ENCODE peak calls at places on chromosomes 12 and 14, in six cellular contexts. U, F, L, Z, P and Y are unnamed samples.

GRCh38 chr12:53232641-53233538 is 881 bp upstream of the RARG start:
- DNase-seq in U (peak; percentile 70), F (no peak), L (peak; percentile 76), Z (peak; percentile 47), P (no peak), Y (no peak)

GRCh38 chr14:67485501-67486095 is 2.9 kb downstream of the TMEM229B start:
- DNase-seq in U (peak; percentile 70), F (no peak), L (no peak), Z (peak; percentile 47), P (no peak), Y (no peak)

GRCh38 chr12:128823216-128823915 is 392 bp downstream of the SLC15A4 start:
- DNase-seq in U (peak; percentile 54), F (no peak), L (peak; percentile 80), Z (no peak), P (peak; percentile 70), Y (no peak)

GRCh38 chr12:10982244-10982643 is 4.5 kb downstream of the TAS2R50 start:
- DNase-seq in U (no peak), F (no peak), L (no peak), Z (no peak), P (no peak), Y (no peak)

GRCh38 chr14:77962731-77963520 is 163.0 kb downstream of the ADCK1 start:
- DNase-seq in U (no peak), F (no peak), L (no peak), Z (no peak), P (no peak), Y (no peak)

GRCh38 chr12:12327802-12328201 is 22.2 kb downstream of the MANSC1 start:
- DNase-seq in U (peak; percentile 87), F (peak; percentile 73), L (no peak), Z (peak; percentile 73), P (no peak), Y (no peak)

GRCh38 chr12:62969695-62970094 is 34.7 kb upstream of the PPM1H start:
- DNase-seq in U (no peak), F (no peak), L (no peak), Z (no peak), P (no peak), Y (no peak)

GRCh38 chr14:95300002-95300696 is 19.6 kb downstream of the CLMN start:
- DNase-seq in U (no peak), F (no peak), L (no peak), Z (no peak), P (no peak), Y (no peak)

GRCh38 chr14:76937181-76938091 is 91.1 kb downstream of the IRF2BPL start:
- DNase-seq in U (peak; percentile 92), F (peak; percentile 91), L (no peak), Z (peak; percentile 84), P (no peak), Y (no peak)

GRCh38 chr14:69921052-69921451 is 41.8 kb downstream of the SMOC1 start:
- DNase-seq in U (no peak), F (peak; percentile 92), L (no peak), Z (peak; percentile 4), P (no peak), Y (no peak)

GRCh38 chr14:57578427-57579220 is 85.0 kb upstream of the CCDC198 start:
- DNase-seq in U (peak; percentile 41), F (no peak), L (no peak), Z (no peak), P (no peak), Y (no peak)

GRCh38 chr12:56160160-56160763 is 2.1 kb downstream of the MYL6 start:
- DNase-seq in U (peak; percentile 21), F (peak; percentile 35), L (no peak), Z (peak; percentile 43), P (no peak), Y (no peak)

GRCh38 chr12:48993787-48994186 is 5.4 kb downstream of the DDN start:
- DNase-seq in U (peak; percentile 88), F (no peak), L (no peak), Z (no peak), P (no peak), Y (no peak)

GRCh38 chr14:36944307-36945010 is 227.9 kb downstream of the SLC25A21 start:
- DNase-seq in U (no peak), F (peak; percentile 79), L (no peak), Z (peak; percentile 48), P (no peak), Y (no peak)

GRCh38 chr12:65643595-65644386 is 180.5 kb upstream of the HMGA2 start:
- DNase-seq in U (no peak), F (peak; percentile 50), L (no peak), Z (peak; percentile 23), P (no peak), Y (no peak)

GRCh38 chr12:90043264-90043663 is 334.6 kb upstream of the ATP2B1 start:
- DNase-seq in U (no peak), F (peak; percentile 72), L (no peak), Z (peak; percentile 68), P (no peak), Y (no peak)

GRCh38 chr12:116708826-116709756 is 28.8 kb downstream of the SPRING1 start:
- DNase-seq in U (peak; percentile 39), F (peak; percentile 58), L (peak; percentile 51), Z (peak; percentile 51), P (no peak), Y (peak; percentile 42)

GRCh38 chr12:5047094-5047493 is 3.4 kb downstream of the KCNA5 start:
- DNase-seq in U (no peak), F (no peak), L (no peak), Z (no peak), P (no peak), Y (no peak)

GRCh38 chr12:106415134-106415533 is 57.6 kb downstream of the POLR3B start:
- DNase-seq in U (no peak), F (peak; percentile 91), L (no peak), Z (peak; percentile 71), P (no peak), Y (no peak)

GRCh38 chr14:31837056-31837455 is 240.0 kb upstream of the ARHGAP5 start:
- DNase-seq in U (no peak), F (no peak), L (no peak), Z (no peak), P (no peak), Y (no peak)

GRCh38 chr12:53560912-53561589 is 53.8 kb upstream of the NPFF start:
- DNase-seq in U (no peak), F (no peak), L (no peak), Z (peak; percentile 29), P (no peak), Y (no peak)

GRCh38 chr14:94373708-94374107 is 14.7 kb downstream of the SERPINA1 start:
- DNase-seq in U (no peak), F (peak; percentile 97), L (no peak), Z (peak; percentile 38), P (no peak), Y (no peak)

GRCh38 chr14:90788031-90788430 is 28.2 kb downstream of the TTC7B start:
- DNase-seq in U (no peak), F (no peak), L (no peak), Z (no peak), P (no peak), Y (no peak)

GRCh38 chr14:76924363-76925151 is 98.3 kb downstream of the LRRC74A start:
- DNase-seq in U (peak; percentile 97), F (no peak), L (peak; percentile 95), Z (peak; percentile 60), P (peak; percentile 87), Y (peak; percentile 64)

GRCh38 chr12:49792976-49793580 is 35.1 kb downstream of the NCKAP5L start:
- DNase-seq in U (no peak), F (no peak), L (no peak), Z (no peak), P (no peak), Y (no peak)

GRCh38 chr12:2613674-2614073 is 181.1 kb upstream of the FKBP4 start:
- DNase-seq in U (no peak), F (peak; percentile 99), L (no peak), Z (peak; percentile 97), P (no peak), Y (no peak)

GRCh38 chr12:26287666-26288408 is 92.5 kb downstream of the SSPN start:
- DNase-seq in U (no peak), F (no peak), L (no peak), Z (no peak), P (no peak), Y (no peak)

GRCh38 chr12:78229491-78230209 is 399.0 kb downstream of the NAV3 start:
- DNase-seq in U (peak; percentile 77), F (peak; percentile 52), L (peak; percentile 71), Z (peak; percentile 55), P (peak; percentile 69), Y (peak; percentile 30)

GRCh38 chr12:66633676-66634075 is 45.2 kb downstream of the GRIP1 start:
- DNase-seq in U (no peak), F (no peak), L (no peak), Z (no peak), P (no peak), Y (no peak)

GRCh38 chr12:109085590-109085989 is 7.7 kb downstream of the ALKBH2 start:
- DNase-seq in U (no peak), F (no peak), L (no peak), Z (no peak), P (no peak), Y (no peak)
- H2BK15ac ChIP-seq in U (no peak overlapping the region), F (no peak overlapping the region), L (no peak overlapping the region), Z (no peak overlapping the region), P (no peak overlapping the region), Y (no peak overlapping the region)

DNA sequence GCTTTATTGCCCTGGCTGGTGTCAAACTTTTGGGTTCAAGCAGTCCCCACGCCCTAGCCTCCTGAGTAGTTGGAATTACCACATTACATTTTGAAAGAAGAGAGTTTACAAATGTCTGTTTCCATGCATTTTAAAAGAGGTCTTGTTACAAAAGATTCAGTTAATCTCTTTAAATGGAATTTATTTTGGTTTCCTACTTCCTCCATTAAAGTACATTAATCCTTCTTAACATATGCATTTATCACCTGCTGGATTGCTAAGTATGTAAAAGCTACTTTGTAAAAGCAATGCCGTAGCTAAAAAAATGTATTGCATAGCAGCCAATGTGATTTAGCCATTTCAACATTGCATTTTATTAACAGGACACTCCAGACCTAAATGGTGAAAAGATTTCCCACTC is 80.4 kb downstream of the PDE3A start:
- DNase-seq in U (no peak), F (no peak), L (no peak), Z (no peak), P (no peak), Y (no peak)
- H3K9ac ChIP-seq in U (no peak overlapping the region), F (no peak overlapping the region), L (no peak overlapping the region), Z (no peak overlapping the region), P (no peak overlapping the region), Y (no peak overlapping the region)

DNA sequence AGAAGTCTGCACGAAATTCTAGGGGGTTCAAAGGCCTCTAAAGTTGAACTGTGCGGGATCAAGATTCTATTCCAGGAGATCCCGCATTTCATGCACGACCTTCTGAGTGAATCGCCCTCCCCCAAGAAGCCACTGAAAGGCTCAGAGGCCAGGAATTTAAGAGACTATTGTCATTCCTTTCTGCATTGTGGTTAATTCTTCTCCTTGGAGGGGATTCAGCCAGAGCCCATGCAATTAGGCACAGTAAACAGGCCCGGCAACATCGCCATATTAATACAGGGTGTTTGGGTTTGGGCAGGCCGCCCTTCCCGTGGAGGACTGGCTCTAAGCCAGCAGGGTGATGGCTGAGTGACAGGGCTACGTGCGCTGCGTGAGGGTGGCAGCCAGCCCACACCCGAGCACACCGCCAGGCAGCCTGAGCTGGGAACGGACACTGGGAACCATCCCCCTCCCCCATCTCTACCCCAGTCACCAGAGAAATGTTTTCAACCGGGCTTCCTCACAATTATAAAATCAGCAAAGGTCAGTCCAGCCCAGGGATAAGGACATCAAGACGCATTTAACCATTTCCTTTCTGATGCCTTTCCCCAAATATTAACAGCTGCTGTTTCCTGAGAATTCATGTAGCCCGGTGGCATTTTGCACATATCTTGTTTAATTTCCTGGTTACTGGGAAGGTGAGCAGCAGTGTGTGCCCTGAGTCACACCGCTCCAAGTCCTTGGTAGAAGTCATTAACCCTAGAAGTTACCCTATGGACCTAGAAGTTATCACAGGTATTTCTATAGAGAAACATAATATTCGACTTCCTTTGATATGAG is 12.5 kb downstream of the EGLN3 start:
- DNase-seq in U (peak; percentile 80), F (no peak), L (peak; percentile 68), Z (peak; percentile 2), P (peak; percentile 58), Y (no peak)
- H2BK120ac ChIP-seq in U (no peak overlapping the region), F (no peak overlapping the region), L (no peak overlapping the region), Z (no peak overlapping the region), P (no peak overlapping the region), Y (no peak overlapping the region)

GRCh38 chr12:54961190-54961589 is 23.4 kb downstream of the TESPA1 start:
- DNase-seq in U (no peak), F (no peak), L (no peak), Z (no peak), P (no peak), Y (no peak)
- H2BK15ac ChIP-seq in U (no peak overlapping the region), F (no peak overlapping the region), L (no peak overlapping the region), Z (no peak overlapping the region), P (no peak overlapping the region), Y (no peak overlapping the region)